ENCODE peak calls at places on chromosomes 1 and 21, in four cellular contexts. Q is colonic mucosa, Y is dorsolateral prefrontal cortex, V is Panc1. S is an unnamed sample.

GRCh38 chr1:234495231-234495990 is 16.4 kb upstream of the TARBP1 start:
- DNase-seq in Y (no peak), V (no peak), Q (no peak), S (no peak)

GRCh38 chr21:41659791-41660560 is 106.9 kb downstream of the RIPK4 start:
- DNase-seq in Y (no peak), V (no peak), Q (no peak), S (no peak)

GRCh38 chr1:201888282-201889033 is at the start of gene SHISA4:
- DNase-seq in Q (peak), V (no peak), Y (peak), S (no peak)

GRCh38 chr21:34222031-34222335 is 141.8 kb upstream of the KCNE2 start:
- DNase-seq in Q (no peak), V (no peak), Y (no peak), S (no peak)

GRCh38 chr1:53122194-53122846 is 20.1 kb downstream of the SLC1A7 start:
- DNase-seq in Q (no peak), V (no peak), Y (no peak), S (peak)

GRCh38 chr1:39877231-39877778 is 6.0 kb downstream of the TRIT1 start:
- DNase-seq in V (no peak), Q (no peak), Y (no peak), S (no peak)

GRCh38 chr1:86429830-86430229 is 5.9 kb downstream of the CLCA2 start:
- DNase-seq in V (peak), Q (peak), Y (no peak), S (peak)

GRCh38 chr1:75539230-75540116 is 71.4 kb downstream of the SLC44A5 start:
- DNase-seq in Y (no peak), Q (no peak), V (no peak), S (no peak)

GRCh38 chr1:199290186-199290585 is 651.3 kb downstream of the PTPRC start:
- DNase-seq in V (no peak), Q (no peak), Y (no peak), S (no peak)

GRCh38 chr1:89489037-89489729 is 35.4 kb upstream of the LRRC8B start:
- DNase-seq in Q (no peak), Y (no peak), V (no peak), S (peak)

GRCh38 chr1:203858975-203859374 is 2.4 kb upstream of the SNRPE start:
- DNase-seq in Q (no peak), V (no peak), Y (no peak), S (no peak)

GRCh38 chr1:190129367-190129766 is 348.3 kb downstream of the BRINP3 start:
- DNase-seq in Y (no peak), V (no peak), Q (no peak), S (no peak)

GRCh38 chr21:16588433-16588860 is 858.7 kb downstream of the USP25 start:
- DNase-seq in Y (peak), Q (peak), V (peak), S (no peak)

GRCh38 chr1:178134061-178134460 is 40.2 kb downstream of the RASAL2 start:
- DNase-seq in Q (peak), Y (no peak), V (no peak), S (no peak)

GRCh38 chr1:1788646-1789431 is 10.6 kb upstream of the NADK start:
- DNase-seq in Q (peak), Y (no peak), V (no peak), S (no peak)

GRCh38 chr1:109226078-109226445 is 12.3 kb downstream of the SARS1 start:
- DNase-seq in Y (no peak), Q (no peak), V (no peak), S (no peak)

GRCh38 chr1:54837002-54837853 is 36.1 kb upstream of the TTC22 start:
- DNase-seq in Y (no peak), Q (no peak), V (no peak), S (no peak)

GRCh38 chr1:1858382-1859086 is 32.4 kb downstream of the GNB1 start:
- DNase-seq in Y (peak), Q (peak), V (no peak), S (peak)

GRCh38 chr1:244064621-244065020 is 13.5 kb downstream of the ZBTB18 start:
- DNase-seq in Y (no peak), V (no peak), Q (no peak), S (no peak)

GRCh38 chr1:203743101-203743501 is 21.9 kb upstream of the LAX1 start:
- DNase-seq in Q (no peak), Y (no peak), V (no peak), S (no peak)

GRCh38 chr1:181179980-181180964 is 91.8 kb downstream of the IER5 start:
- DNase-seq in Y (peak), V (no peak), Q (no peak), S (no peak)

GRCh38 chr1:8004803-8005573 is 21.1 kb downstream of the ERRFI1 start:
- DNase-seq in Y (peak), V (no peak), Q (peak), S (peak)

GRCh38 chr1:161307892-161308638 is 1.7 kb downstream of the MPZ start:
- DNase-seq in Y (no peak), V (no peak), Q (no peak), S (no peak)

GRCh38 chr1:175126347-175126746 is 58.7 kb downstream of the TNN start:
- DNase-seq in V (no peak), Y (no peak), Q (no peak), S (no peak)

GRCh38 chr1:43546388-43547100 is 15.9 kb downstream of the PTPRF start:
- DNase-seq in Y (no peak), Q (no peak), V (no peak), S (no peak)

GRCh38 chr21:38244885-38245869 is 11.6 kb upstream of the KCNJ15 start:
- DNase-seq in V (no peak), Y (no peak), Q (no peak), S (peak)

GRCh38 chr1:19698181-19698580 is 33.5 kb downstream of the HTR6 start:
- DNase-seq in Q (no peak), V (no peak), Y (no peak), S (no peak)

GRCh38 chr1:70140343-70140742 is 65.0 kb downstream of the LRRC40 start:
- DNase-seq in V (no peak), Q (no peak), Y (no peak), S (no peak)

GRCh38 chr1:9308236-9308635 is 15.5 kb downstream of the SPSB1 start:
- DNase-seq in Q (no peak), Y (no peak), V (no peak), S (no peak)

GRCh38 chr1:25431495-25432363 is 1.0 kb downstream of the MACO1 start:
- DNase-seq in V (no peak), Q (peak), Y (no peak), S (no peak)

GRCh38 chr1:163106364-163106987 is 37.3 kb downstream of the RGS4 start:
- DNase-seq in Y (no peak), V (no peak), Q (no peak), S (no peak)

GRCh38 chr1:31639543-31639942 is 5.1 kb downstream of the PEF1 start:
- DNase-seq in Q (no peak), V (no peak), Y (no peak), S (peak)

GRCh38 chr1:12450090-12450764 is 167.8 kb downstream of the DHRS3 start:
- DNase-seq in V (no peak), Y (peak), Q (no peak), S (no peak)

GRCh38 chr1:52477876-52478275 is 73.5 kb downstream of the PRPF38A start:
- DNase-seq in V (no peak), Q (no peak), Y (no peak), S (no peak)

GRCh38 chr1:182968151-182968741 is 15.3 kb upstream of the SHCBP1L start:
- DNase-seq in V (no peak), Y (no peak), Q (no peak), S (no peak)

GRCh38 chr1:1684031-1684681 is 8.4 kb downstream of the SLC35E2B start:
- DNase-seq in Q (no peak), Y (no peak), V (no peak), S (no peak)

GRCh38 chr1:229117664-229118300 is 153.1 kb upstream of the RAB4A start:
- DNase-seq in Q (peak), V (no peak), Y (peak), S (peak)

GRCh38 chr21:15422761-15423160 is 307.0 kb upstream of the USP25 start:
- DNase-seq in Q (no peak), V (no peak), Y (no peak), S (no peak)

GRCh38 chr21:46161800-46162592 is 6.6 kb upstream of the FTCD start:
- DNase-seq in V (no peak), Y (peak), Q (peak), S (no peak)

GRCh38 chr21:21147374-21147745 is 149.2 kb downstream of the NCAM2 start:
- DNase-seq in V (no peak), Q (no peak), Y (no peak), S (no peak)
- TF ChIP-seq CTCF in V (no peak), Q (no peak), Y (no peak), S (no peak)

GRCh38 chr1:15426492-15427279 is 11.6 kb upstream of the CTRC start:
- DNase-seq in V (no peak), Y (no peak), Q (peak), S (no peak)
- TF ChIP-seq CTCF in V (no peak), Y (no peak), Q (peak), S (no peak)

DNA sequence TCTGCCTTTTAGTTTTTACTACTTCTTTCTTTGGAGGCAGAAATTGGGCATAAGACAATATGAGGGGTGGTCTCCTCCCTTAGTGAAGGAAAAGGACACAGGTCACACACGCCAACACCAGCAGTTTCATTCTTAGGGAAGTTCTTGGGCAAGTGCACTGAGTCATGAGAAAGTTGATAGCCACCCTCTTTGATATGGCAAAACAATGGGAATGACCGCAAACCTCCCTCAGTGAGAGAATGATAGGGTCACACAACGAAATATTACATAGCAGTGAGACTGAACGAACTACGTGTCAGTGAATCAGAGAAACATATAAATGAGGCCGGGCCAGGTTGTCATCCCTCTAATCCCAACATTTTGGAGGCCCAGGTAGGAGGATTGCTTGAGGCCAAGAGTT is 20.0 kb downstream of the IL6R start:
- DNase-seq in V (no peak), Q (no peak), Y (no peak), S (no peak)
- TF ChIP-seq CTCF in V (no peak), Q (no peak), Y (no peak), S (no peak)

GRCh38 chr21:36705679-36706481 is 7.0 kb downstream of the SIM2 start:
- DNase-seq in V (no peak), Q (peak), Y (no peak), S (no peak)
- TF ChIP-seq CTCF in V (no peak), Q (no peak), Y (no peak), S (no peak)

GRCh38 chr1:241229711-241230110 is 127.3 kb downstream of the RGS7 start:
- DNase-seq in V (no peak), Y (no peak), Q (no peak), S (no peak)
- TF ChIP-seq CTCF in V (no peak), Y (no peak), Q (no peak), S (no peak)

GRCh38 chr1:16139473-16139962 is 16.4 kb downstream of the EPHA2 start:
- DNase-seq in Q (no peak), V (no peak), Y (no peak), S (no peak)

GRCh38 chr1:16140068-16140596 is 15.7 kb downstream of the EPHA2 start:
- DNase-seq in Q (no peak), Y (no peak), V (no peak), S (no peak)

GRCh38 chr1:16141573-16142336 is 14.1 kb downstream of the EPHA2 start:
- DNase-seq in Y (no peak), Q (no peak), V (no peak), S (no peak)

GRCh38 chr1:16137890-16138467 is 17.9 kb downstream of the EPHA2 start:
- DNase-seq in Y (no peak), V (no peak), Q (no peak), S (no peak)

DNA sequence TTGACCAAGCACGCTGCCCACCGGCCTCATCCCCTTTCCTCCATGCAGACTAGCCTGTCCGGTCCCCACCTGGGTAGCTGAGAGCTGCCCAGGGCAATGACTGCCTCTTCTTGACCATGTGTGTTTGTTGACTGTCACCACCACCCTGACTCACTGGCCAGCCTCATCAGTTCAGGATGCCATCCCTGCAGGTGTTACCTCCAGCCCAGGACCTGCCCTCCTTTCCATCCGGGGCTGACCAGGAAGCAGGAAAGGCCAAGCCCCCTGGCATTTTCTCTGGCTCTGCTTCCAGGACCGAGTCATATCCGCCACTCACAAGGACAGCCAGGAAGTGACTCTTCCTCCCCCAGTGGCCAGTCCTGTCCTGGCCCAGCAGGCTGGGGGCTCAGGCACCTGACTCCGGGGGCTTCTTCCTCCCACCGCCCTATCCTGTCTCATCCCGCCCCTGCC is 17.1 kb downstream of the EPHA2 start:
- DNase-seq in V (no peak), Y (no peak), Q (no peak), S (no peak)
- TF ChIP-seq CTCF in V (no peak), Y (no peak), Q (no peak), S (no peak)